ENCODE peak calls at places on chromosomes 7 and 10, in ten cellular contexts. One of them, this sample, is unnamed.

GRCh38 chr7:92889081-92889480 is 52.7 kb upstream of the CDK6 start:
- DNase-seq in prostate gland: no peak
- DNase-seq in lower leg skin: no peak
- DNase-seq in suprapubic skin: no peak
- DNase-seq in erythroblast: no peak
- DNase-seq in NB4: no peak
- DNase-seq in IMR-90: no peak
- DNase-seq in uterus: no peak
- DNase-seq in A549: no peak
- DNase-seq in spleen: no peak
- DNase-seq in this sample: no peak

GRCh38 chr10:11705687-11706086 is 36.5 kb upstream of the ECHDC3 start:
- DNase-seq in prostate gland: no peak
- DNase-seq in lower leg skin: no peak
- DNase-seq in suprapubic skin: no peak
- DNase-seq in erythroblast: no peak
- DNase-seq in NB4: no peak
- DNase-seq in IMR-90: peak
- DNase-seq in uterus: no peak
- DNase-seq in A549: no peak
- DNase-seq in spleen: no peak
- DNase-seq in this sample: no peak

GRCh38 chr7:39271386-39271785 is 293.7 kb downstream of the POU6F2 start:
- DNase-seq in prostate gland: peak
- DNase-seq in lower leg skin: no peak
- DNase-seq in suprapubic skin: no peak
- DNase-seq in erythroblast: no peak
- DNase-seq in NB4: no peak
- DNase-seq in IMR-90: no peak
- DNase-seq in uterus: peak
- DNase-seq in A549: peak
- DNase-seq in spleen: no peak
- DNase-seq in this sample: peak

GRCh38 chr10:94292448-94293118 is 70.2 kb downstream of the NOC3L start:
- DNase-seq in prostate gland: peak
- DNase-seq in lower leg skin: no peak
- DNase-seq in suprapubic skin: no peak
- DNase-seq in erythroblast: no peak
- DNase-seq in NB4: no peak
- DNase-seq in IMR-90: peak
- DNase-seq in uterus: peak
- DNase-seq in A549: no peak
- DNase-seq in spleen: no peak
- DNase-seq in this sample: peak

GRCh38 chr7:118352854-118353453 is 128.4 kb downstream of the ANKRD7 start:
- DNase-seq in prostate gland: no peak
- DNase-seq in lower leg skin: no peak
- DNase-seq in suprapubic skin: no peak
- DNase-seq in erythroblast: peak
- DNase-seq in NB4: peak
- DNase-seq in IMR-90: no peak
- DNase-seq in uterus: no peak
- DNase-seq in A549: peak
- DNase-seq in spleen: no peak
- DNase-seq in this sample: no peak

GRCh38 chr7:151374139-151374538 is 32.5 kb downstream of the NUB1 start:
- DNase-seq in prostate gland: no peak
- DNase-seq in lower leg skin: no peak
- DNase-seq in suprapubic skin: peak
- DNase-seq in erythroblast: no peak
- DNase-seq in NB4: no peak
- DNase-seq in IMR-90: no peak
- DNase-seq in uterus: no peak
- DNase-seq in A549: no peak
- DNase-seq in spleen: peak
- DNase-seq in this sample: no peak

GRCh38 chr7:73644887-73645286 is 20.6 kb upstream of the MLXIPL start:
- DNase-seq in prostate gland: no peak
- DNase-seq in lower leg skin: no peak
- DNase-seq in suprapubic skin: no peak
- DNase-seq in erythroblast: no peak
- DNase-seq in NB4: no peak
- DNase-seq in IMR-90: no peak
- DNase-seq in uterus: no peak
- DNase-seq in A549: no peak
- DNase-seq in spleen: no peak
- DNase-seq in this sample: no peak

GRCh38 chr10:89414879-89415821 is 782 bp downstream of the IFIT5 start:
- DNase-seq in prostate gland: peak
- DNase-seq in lower leg skin: peak
- DNase-seq in suprapubic skin: peak
- DNase-seq in erythroblast: peak
- DNase-seq in NB4: peak
- DNase-seq in IMR-90: peak
- DNase-seq in uterus: peak
- DNase-seq in A549: peak
- DNase-seq in spleen: peak
- DNase-seq in this sample: peak

GRCh38 chr7:105808703-105809590 is 67.5 kb downstream of the ATXN7L1 start:
- DNase-seq in prostate gland: no peak
- DNase-seq in lower leg skin: no peak
- DNase-seq in suprapubic skin: no peak
- DNase-seq in erythroblast: peak
- DNase-seq in NB4: peak
- DNase-seq in IMR-90: peak
- DNase-seq in uterus: no peak
- DNase-seq in A549: peak
- DNase-seq in spleen: peak
- DNase-seq in this sample: no peak

GRCh38 chr7:83413831-83414230 is 235.1 kb downstream of the SEMA3E start:
- DNase-seq in prostate gland: no peak
- DNase-seq in lower leg skin: no peak
- DNase-seq in suprapubic skin: no peak
- DNase-seq in erythroblast: no peak
- DNase-seq in NB4: no peak
- DNase-seq in IMR-90: no peak
- DNase-seq in uterus: no peak
- DNase-seq in A549: no peak
- DNase-seq in spleen: no peak
- DNase-seq in this sample: no peak

DNA sequence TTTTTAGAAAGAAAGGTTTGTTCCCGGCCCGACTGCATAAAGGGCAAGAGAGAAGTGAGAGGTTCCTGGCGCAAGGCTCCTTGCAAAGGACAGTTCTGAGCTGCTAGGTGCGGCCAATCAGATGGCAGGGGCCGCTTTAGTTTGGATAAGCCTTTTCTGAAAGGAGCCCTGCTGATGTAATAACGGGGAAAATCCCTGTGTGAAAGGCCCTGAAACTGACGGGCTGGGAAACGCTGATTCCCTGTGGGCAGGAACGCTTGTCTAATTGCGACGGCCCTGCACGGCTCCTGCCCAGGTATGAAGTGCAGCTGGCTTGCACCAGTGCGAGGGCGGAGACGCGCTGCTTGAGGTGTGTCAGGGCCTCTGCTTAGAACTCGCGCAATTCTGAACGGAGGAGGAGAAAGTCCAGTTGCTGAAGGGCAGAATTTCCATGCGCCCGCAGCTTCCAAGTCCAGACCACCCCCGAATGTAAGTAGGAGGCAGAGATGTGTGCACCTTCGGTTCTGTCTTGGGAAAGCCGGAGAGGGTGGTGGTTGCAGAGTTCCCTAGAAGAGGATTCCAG is 30.5 kb downstream of the TACC2 start:
- DNase-seq in prostate gland: peak
- DNase-seq in lower leg skin: peak
- DNase-seq in suprapubic skin: peak
- DNase-seq in erythroblast: no peak
- DNase-seq in NB4: no peak
- DNase-seq in IMR-90: no peak
- DNase-seq in uterus: no peak
- DNase-seq in A549: peak
- DNase-seq in spleen: no peak
- DNase-seq in this sample: peak
- TF ChIP-seq POLR2A in prostate gland: peak
- TF ChIP-seq POLR2A in lower leg skin: no peak
- TF ChIP-seq POLR2A in suprapubic skin: no peak
- TF ChIP-seq POLR2A in erythroblast: no peak
- TF ChIP-seq POLR2A in NB4: no peak
- TF ChIP-seq POLR2A in IMR-90: no peak
- TF ChIP-seq POLR2A in uterus: no peak
- TF ChIP-seq POLR2A in A549: no peak
- TF ChIP-seq POLR2A in spleen: no peak
- TF ChIP-seq POLR2A in this sample: no peak

GRCh38 chr7:130930260-130930659 is 196.3 kb upstream of the KLF14 start:
- DNase-seq in prostate gland: no peak
- DNase-seq in lower leg skin: no peak
- DNase-seq in suprapubic skin: no peak
- DNase-seq in erythroblast: no peak
- DNase-seq in NB4: no peak
- DNase-seq in IMR-90: peak
- DNase-seq in uterus: no peak
- DNase-seq in A549: peak
- DNase-seq in spleen: peak
- DNase-seq in this sample: no peak

GRCh38 chr7:130932667-130933432 is 198.8 kb upstream of the KLF14 start:
- DNase-seq in prostate gland: no peak
- DNase-seq in lower leg skin: no peak
- DNase-seq in suprapubic skin: no peak
- DNase-seq in erythroblast: no peak
- DNase-seq in NB4: no peak
- DNase-seq in IMR-90: no peak
- DNase-seq in uterus: no peak
- DNase-seq in A549: no peak
- DNase-seq in spleen: no peak
- DNase-seq in this sample: no peak

GRCh38 chr7:130930710-130931109 is 196.7 kb upstream of the KLF14 start:
- DNase-seq in prostate gland: no peak
- DNase-seq in lower leg skin: no peak
- DNase-seq in suprapubic skin: no peak
- DNase-seq in erythroblast: no peak
- DNase-seq in NB4: no peak
- DNase-seq in IMR-90: no peak
- DNase-seq in uterus: no peak
- DNase-seq in A549: no peak
- DNase-seq in spleen: no peak
- DNase-seq in this sample: no peak

GRCh38 chr7:130933919-130934318 is 199.9 kb upstream of the KLF14 start:
- DNase-seq in prostate gland: no peak
- DNase-seq in lower leg skin: no peak
- DNase-seq in suprapubic skin: no peak
- DNase-seq in erythroblast: no peak
- DNase-seq in NB4: no peak
- DNase-seq in IMR-90: no peak
- DNase-seq in uterus: no peak
- DNase-seq in A549: no peak
- DNase-seq in spleen: no peak
- DNase-seq in this sample: no peak

DNA sequence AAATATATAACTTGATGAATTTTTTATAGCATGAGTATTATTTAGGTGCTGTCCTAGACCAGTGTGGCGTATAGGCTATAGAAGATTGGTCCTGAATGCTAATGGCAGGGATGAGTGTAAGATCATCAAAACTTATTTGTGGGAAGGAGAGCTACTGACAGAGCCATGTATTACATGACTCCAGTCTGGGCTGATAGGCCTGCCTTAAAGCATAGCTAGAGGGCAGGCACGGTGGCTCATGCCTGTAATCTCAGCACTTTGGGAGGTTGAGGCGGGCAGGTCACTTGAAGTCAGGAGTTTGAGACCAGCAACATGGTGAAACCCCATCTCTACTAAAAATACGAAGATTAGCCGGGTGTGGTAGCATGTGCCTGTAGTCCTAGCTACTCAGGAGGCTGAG is 198.1 kb upstream of the KLF14 start:
- DNase-seq in prostate gland: no peak
- DNase-seq in lower leg skin: no peak
- DNase-seq in suprapubic skin: no peak
- DNase-seq in erythroblast: no peak
- DNase-seq in NB4: no peak
- DNase-seq in IMR-90: no peak
- DNase-seq in uterus: no peak
- DNase-seq in A549: no peak
- DNase-seq in spleen: no peak
- DNase-seq in this sample: no peak
- TF ChIP-seq POLR2A in prostate gland: no peak
- TF ChIP-seq POLR2A in lower leg skin: no peak
- TF ChIP-seq POLR2A in suprapubic skin: no peak
- TF ChIP-seq POLR2A in erythroblast: no peak
- TF ChIP-seq POLR2A in NB4: no peak
- TF ChIP-seq POLR2A in IMR-90: no peak
- TF ChIP-seq POLR2A in uterus: no peak
- TF ChIP-seq POLR2A in A549: no peak
- TF ChIP-seq POLR2A in spleen: no peak
- TF ChIP-seq POLR2A in this sample: no peak

DNA sequence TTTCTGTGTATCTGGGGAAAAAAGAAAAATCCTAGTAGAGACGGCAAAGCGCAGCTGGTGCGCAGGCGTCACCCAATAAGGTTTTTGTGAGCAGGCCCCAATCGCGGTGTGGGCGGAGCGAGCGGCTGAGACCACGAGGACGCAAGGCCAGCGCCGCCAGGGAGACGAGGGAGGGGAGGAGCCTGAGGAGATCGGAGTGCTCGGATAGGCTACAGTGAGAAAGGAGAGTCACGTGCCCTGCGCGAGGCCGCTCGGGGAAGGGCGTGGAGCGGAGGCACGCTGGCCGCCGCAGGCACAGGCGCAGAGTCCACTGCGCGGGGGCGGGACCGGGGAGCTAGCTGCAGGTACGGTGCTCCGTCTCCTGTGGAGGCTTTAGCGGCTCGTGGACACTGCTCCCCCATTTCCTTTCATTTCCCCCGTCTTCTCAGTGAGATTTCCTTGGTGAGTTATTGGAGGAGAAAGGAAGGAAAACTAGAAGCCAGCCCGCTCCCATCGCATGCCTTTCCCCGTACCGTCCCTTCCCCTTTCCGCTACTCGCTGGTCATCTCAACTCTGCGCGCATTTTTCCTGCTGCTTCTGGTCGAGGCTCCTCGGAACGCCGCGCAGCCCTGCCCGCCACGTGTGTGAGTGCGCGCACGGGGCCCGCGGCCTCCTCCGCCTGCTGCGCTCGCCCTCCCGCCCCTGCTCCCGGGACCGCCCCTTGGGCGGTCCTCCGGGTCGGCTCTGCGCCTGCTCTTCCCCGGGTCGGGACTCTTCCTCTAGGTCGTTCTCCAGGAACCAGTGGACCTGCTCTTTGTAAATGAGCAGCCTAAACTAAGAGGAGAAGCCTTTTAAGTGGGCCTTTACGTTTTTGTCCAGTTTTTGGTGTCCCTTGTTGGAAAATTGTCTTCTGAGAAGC is at the start of gene THNSL1:
- DNase-seq in prostate gland: peak
- DNase-seq in lower leg skin: peak
- DNase-seq in suprapubic skin: peak
- DNase-seq in erythroblast: peak
- DNase-seq in NB4: peak
- DNase-seq in IMR-90: peak
- DNase-seq in uterus: peak
- DNase-seq in A549: peak
- DNase-seq in spleen: peak
- DNase-seq in this sample: peak
- TF ChIP-seq POLR2A in prostate gland: peak
- TF ChIP-seq POLR2A in lower leg skin: no peak
- TF ChIP-seq POLR2A in suprapubic skin: peak
- TF ChIP-seq POLR2A in erythroblast: peak
- TF ChIP-seq POLR2A in NB4: no peak
- TF ChIP-seq POLR2A in IMR-90: peak
- TF ChIP-seq POLR2A in uterus: peak
- TF ChIP-seq POLR2A in A549: peak
- TF ChIP-seq POLR2A in spleen: peak
- TF ChIP-seq POLR2A in this sample: peak

GRCh38 chr10:24208661-24209420 is at the start of gene KIAA1217:
- DNase-seq in prostate gland: peak
- DNase-seq in lower leg skin: peak
- DNase-seq in suprapubic skin: no peak
- DNase-seq in erythroblast: no peak
- DNase-seq in NB4: no peak
- DNase-seq in IMR-90: peak
- DNase-seq in uterus: peak
- DNase-seq in A549: no peak
- DNase-seq in spleen: peak
- DNase-seq in this sample: peak
- TF ChIP-seq POLR2A in prostate gland: no peak
- TF ChIP-seq POLR2A in lower leg skin: no peak
- TF ChIP-seq POLR2A in suprapubic skin: no peak
- TF ChIP-seq POLR2A in erythroblast: no peak
- TF ChIP-seq POLR2A in NB4: no peak
- TF ChIP-seq POLR2A in IMR-90: no peak
- TF ChIP-seq POLR2A in uterus: no peak
- TF ChIP-seq POLR2A in A549: no peak
- TF ChIP-seq POLR2A in spleen: no peak
- TF ChIP-seq POLR2A in this sample: no peak

This sample was measured in breast epithelium.